ENCODE peak calls at places on chromosomes 3 and 15, in ten cellular contexts. S, N, H, L, R, M, K, C, O and J are unnamed samples.

GRCh38 chr3:129560269-129560787 is 17.4 kb downstream of the H1-8 start:
- DNase-seq in R (peak), S (peak), C (no peak), M (no peak), N (peak), L (no peak), H (no peak), O (peak), K (peak), J (no peak)

GRCh38 chr15:91271565-91272153 is 171.6 kb downstream of the SV2B start:
- DNase-seq in M (peak), R (peak), K (peak), O (peak), C (no peak), S (peak), N (peak), H (peak), L (peak), J (peak)

GRCh38 chr15:69685524-69686452 is 233.2 kb downstream of the RPLP1 start:
- DNase-seq in M (no peak), O (no peak), N (no peak), C (no peak), L (no peak), H (no peak), K (no peak), R (no peak), S (no peak), J (peak)

GRCh38 chr3:172194702-172195392 is 155.5 kb downstream of the FNDC3B start:
- DNase-seq in K (no peak), H (peak), C (no peak), R (no peak), L (no peak), M (peak), O (no peak), S (peak), N (no peak), J (no peak)

GRCh38 chr3:194053136-194053535 is 82.8 kb upstream of the HES1 start:
- DNase-seq in H (no peak), O (no peak), C (no peak), N (no peak), R (no peak), S (no peak), L (no peak), K (no peak), M (no peak), J (no peak)

GRCh38 chr15:49610166-49610918 is 10.3 kb downstream of the FAM227B start:
- DNase-seq in H (no peak), C (no peak), O (no peak), L (no peak), K (no peak), R (no peak), M (no peak), N (no peak), S (peak), J (no peak)

GRCh38 chr3:60017631-60018030 is 967.8 kb upstream of the CFAP20DC start:
- DNase-seq in R (peak), C (peak), K (no peak), M (no peak), L (peak), S (no peak), N (no peak), O (no peak), H (no peak), J (peak)

GRCh38 chr3:155232605-155233004 is 60.9 kb downstream of the STRIT1 start:
- DNase-seq in K (peak), O (peak), S (peak), L (no peak), H (peak), C (no peak), N (peak), M (peak), R (no peak), J (peak)

GRCh38 chr3:14289590-14290453 is 111.2 kb downstream of the LSM3 start:
- DNase-seq in N (peak), C (no peak), R (peak), M (peak), H (peak), L (no peak), O (peak), K (no peak), S (peak), J (peak)

GRCh38 chr3:51703026-51703775 is 3.7 kb upstream of the GRM2 start:
- DNase-seq in S (no peak), K (peak), H (no peak), C (no peak), N (no peak), M (no peak), R (no peak), O (no peak), L (no peak), J (no peak)

GRCh38 chr3:4392992-4393391 is 74.1 kb downstream of the SUMF1 start:
- DNase-seq in O (no peak), S (no peak), R (peak), C (no peak), L (no peak), N (no peak), M (no peak), H (no peak), K (no peak), J (no peak)

GRCh38 chr3:148861277-148861869 is 3.7 kb upstream of the CPA3 start:
- DNase-seq in C (no peak), R (peak), O (peak), M (no peak), K (no peak), N (no peak), H (peak), L (no peak), S (peak), J (peak)

GRCh38 chr3:120909602-120909878 is 1.5 kb downstream of the STXBP5L start:
- DNase-seq in O (no peak), K (no peak), M (no peak), C (no peak), H (no peak), R (no peak), S (no peak), L (no peak), N (no peak), J (no peak)

GRCh38 chr3:14490831-14491230 is 49.3 kb downstream of the GRIP2 start:
- DNase-seq in C (no peak), H (no peak), O (no peak), N (no peak), K (no peak), S (no peak), L (no peak), R (no peak), M (no peak), J (peak)

GRCh38 chr3:45079715-45080114 is 53.6 kb downstream of the CLEC3B start:
- DNase-seq in N (no peak), M (no peak), K (no peak), L (no peak), S (no peak), R (no peak), C (no peak), H (no peak), O (no peak), J (no peak)

GRCh38 chr15:71756574-71757352 is 53.6 kb upstream of the NR2E3 start:
- DNase-seq in S (no peak), R (no peak), O (no peak), L (no peak), H (no peak), K (no peak), N (no peak), C (no peak), M (no peak), J (no peak)

GRCh38 chr15:32877620-32878019 is 159.8 kb downstream of the GREM1 start:
- DNase-seq in R (no peak), L (no peak), N (no peak), C (no peak), M (no peak), O (no peak), K (no peak), H (no peak), S (peak), J (peak)

GRCh38 chr15:48845123-48845522 is 32.8 kb upstream of the EID1 start:
- DNase-seq in L (no peak), N (no peak), O (no peak), K (no peak), H (no peak), R (no peak), M (no peak), S (no peak), C (no peak), J (no peak)

GRCh38 chr3:150761831-150762661 is 923 bp downstream of the SIAH2 start:
- DNase-seq in M (peak), R (peak), C (peak), S (peak), H (peak), L (peak), K (peak), O (peak), N (peak), J (peak)

GRCh38 chr3:88986834-88987233 is 120.6 kb upstream of the EPHA3 start:
- DNase-seq in N (no peak), R (no peak), K (no peak), H (no peak), S (peak), C (no peak), O (peak), M (peak), L (no peak), J (peak)

GRCh38 chr3:20068512-20069177 is 28.4 kb downstream of the KAT2B start:
- DNase-seq in K (no peak), L (no peak), M (no peak), S (no peak), C (no peak), H (no peak), R (no peak), O (no peak), N (no peak), J (peak)

DNA sequence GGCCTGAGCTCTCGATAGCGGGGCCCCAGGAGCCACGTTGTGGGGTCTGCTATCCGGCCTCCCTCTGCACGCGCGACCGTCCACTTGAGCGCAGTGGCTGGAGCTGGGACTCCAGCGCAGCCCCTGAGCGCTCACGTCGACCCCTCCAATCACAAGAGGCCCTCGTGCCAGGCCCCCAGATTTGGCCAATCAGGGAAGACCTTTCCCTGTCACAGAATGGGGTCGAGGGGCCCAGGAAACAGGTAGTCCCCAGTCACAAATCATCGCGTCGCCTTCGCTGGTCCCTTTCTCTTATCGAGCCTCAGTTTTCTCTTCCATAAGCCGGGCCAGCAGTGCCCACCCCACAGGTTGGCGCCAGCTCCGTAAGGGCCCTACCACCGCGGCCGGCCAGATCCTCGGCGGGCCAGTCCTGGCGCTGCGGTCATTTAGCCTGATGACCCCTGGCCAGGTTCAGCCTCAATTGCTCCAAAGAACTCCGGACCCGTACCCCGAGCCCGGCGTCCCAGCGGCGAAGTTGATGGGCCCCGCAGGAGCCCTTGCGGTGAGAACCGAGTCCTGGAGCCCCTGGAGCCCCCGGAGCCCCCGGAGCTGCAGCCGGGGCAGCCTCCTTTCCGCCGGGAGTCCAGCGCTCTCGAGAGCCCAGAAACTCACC is 435 bp downstream of the ALDH1L1 start:
- DNase-seq in L (no peak), K (peak), N (peak), M (no peak), H (no peak), O (no peak), C (no peak), R (no peak), S (peak), J (peak)
- TF ChIP-seq CTCF in L (no peak), K (no peak), N (peak), M (no peak), H (no peak), O (no peak), C (no peak), R (no peak), S (no peak), J (no peak)

DNA sequence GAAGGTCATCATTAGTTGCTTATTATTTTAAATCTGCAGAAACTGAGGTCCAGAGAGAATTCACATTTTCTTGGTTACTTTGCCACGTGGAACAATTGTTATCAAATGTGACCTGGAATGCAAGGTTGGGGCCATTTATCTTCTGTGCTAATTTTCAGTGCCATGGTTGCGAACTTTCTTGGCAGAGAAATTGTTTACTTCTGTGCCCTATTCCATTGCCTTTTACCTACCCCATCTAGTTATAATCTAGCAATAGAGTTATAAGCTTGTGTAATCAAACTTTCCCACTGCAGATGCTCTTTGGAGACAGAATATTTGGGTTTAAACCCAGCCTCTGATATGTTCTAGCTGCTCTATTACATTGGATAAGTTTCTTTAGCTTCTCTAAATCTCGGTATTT is 242.9 kb downstream of the LPP start:
- DNase-seq in C (no peak), K (no peak), L (no peak), R (no peak), N (no peak), M (no peak), O (no peak), H (no peak), S (no peak), J (no peak)
- H3K4me3 ChIP-seq in C (no peak), K (peak), L (no peak), R (no peak), N (peak), M (no peak), O (no peak), H (no peak), S (no peak), J (no peak)

DNA sequence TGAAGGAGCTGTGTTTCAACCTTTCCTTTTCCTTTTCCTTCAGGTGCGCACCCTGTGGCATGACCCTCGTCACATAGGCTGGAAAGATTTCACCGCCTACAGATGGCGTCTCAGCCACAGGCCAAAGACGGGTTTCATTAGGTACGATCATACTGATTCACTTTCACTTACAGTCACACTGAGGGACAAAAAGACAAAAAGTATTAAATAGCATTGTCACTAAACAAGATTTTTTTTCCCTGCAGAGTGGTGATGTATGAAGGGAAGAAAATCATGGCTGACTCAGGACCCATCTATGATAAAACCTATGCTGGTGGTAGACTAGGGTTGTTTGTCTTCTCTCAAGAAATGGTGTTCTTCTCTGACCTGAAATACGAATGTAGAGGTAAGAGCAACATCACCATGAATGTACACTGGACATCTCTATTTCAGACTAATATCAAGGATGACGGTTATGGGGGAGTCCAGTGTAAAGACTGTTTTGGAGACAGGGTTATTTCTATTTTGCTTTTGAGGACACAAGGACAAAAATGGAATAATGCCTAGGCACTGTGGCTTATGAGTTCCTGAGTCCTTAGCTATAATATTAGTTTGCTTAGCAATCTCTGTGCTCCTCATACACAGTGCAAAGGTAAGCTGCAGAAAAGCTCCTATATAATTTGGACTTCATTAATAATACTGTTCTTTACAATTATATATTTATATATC is 13.3 kb downstream of the THBS1 start:
- DNase-seq in M (no peak), S (peak), H (no peak), R (no peak), K (no peak), C (no peak), O (peak), L (no peak), N (no peak), J (no peak)
- TF ChIP-seq CTCF in M (no peak), S (no peak), H (no peak), R (no peak), K (no peak), C (peak), O (no peak), L (no peak), N (no peak), J (no peak)

DNA sequence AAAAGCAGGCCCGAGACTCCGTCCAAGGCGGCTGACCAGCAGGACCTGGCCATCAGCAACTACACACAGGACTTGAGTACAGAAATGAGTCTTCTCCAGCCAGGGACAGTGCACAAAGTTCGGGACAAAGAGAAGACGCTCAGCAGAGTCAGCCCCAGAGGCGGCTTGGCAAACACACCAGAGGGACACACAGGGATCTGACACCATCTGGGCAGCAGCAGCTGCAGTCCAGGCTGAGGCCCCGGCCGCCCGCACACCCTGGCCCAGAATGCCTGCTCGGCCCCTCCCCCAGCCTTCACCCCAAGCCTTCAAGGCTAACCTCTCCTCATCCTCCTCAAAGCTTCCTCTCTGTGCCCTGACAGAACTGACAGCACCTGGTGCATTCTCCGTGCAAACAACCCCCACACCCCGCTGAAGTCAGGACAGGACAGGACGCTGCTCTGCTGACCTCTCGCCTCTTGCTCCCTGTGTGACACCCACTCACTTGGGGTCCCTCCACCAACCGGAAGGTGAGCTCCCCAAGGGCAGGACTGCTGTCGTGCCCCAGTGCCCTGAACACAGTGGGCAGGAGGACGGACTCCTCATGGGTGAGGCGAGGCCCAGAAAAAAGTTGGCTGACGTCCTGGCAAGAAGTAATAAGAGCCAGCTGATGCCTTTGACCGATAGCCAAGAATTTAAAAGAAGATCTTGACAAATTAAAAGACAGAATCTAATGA is 61.0 kb downstream of the XXYLT1 start:
- DNase-seq in C (no peak), S (peak), H (no peak), R (no peak), M (no peak), N (peak), L (no peak), K (peak), O (peak), J (no peak)
- H3K4me3 ChIP-seq in C (no peak), S (peak), H (no peak), R (no peak), M (no peak), N (peak), L (no peak), K (peak), O (peak), J (no peak)

DNA sequence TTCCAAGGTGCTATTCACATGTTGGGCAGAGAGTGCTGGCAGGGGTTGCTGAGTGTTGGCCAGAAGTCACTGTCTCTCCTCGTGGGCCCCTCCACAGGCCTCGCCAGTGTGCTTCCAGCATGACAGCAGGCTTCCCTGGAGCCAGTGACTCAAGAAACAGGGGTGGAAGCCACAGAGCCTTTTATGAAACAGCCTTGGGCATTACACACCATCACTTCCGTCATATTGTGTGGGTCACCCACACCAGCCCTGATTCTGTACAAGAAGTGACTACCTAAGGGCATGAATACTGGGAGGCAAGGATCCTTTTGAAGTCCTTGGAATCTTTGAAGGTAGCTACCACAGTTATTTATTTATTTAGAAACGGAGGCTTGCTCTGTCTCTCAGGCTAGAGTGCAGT is 177.6 kb upstream of the UBE3A start:
- DNase-seq in M (no peak), H (no peak), K (no peak), S (no peak), L (no peak), N (no peak), C (no peak), O (no peak), R (no peak), J (no peak)
- TF ChIP-seq CTCF in M (no peak), H (no peak), K (no peak), S (no peak), L (no peak), N (no peak), C (no peak), O (no peak), R (no peak), J (no peak)

GRCh38 chr15:84001655-84002054 is 233.9 kb upstream of the GOLGA6L4 start:
- DNase-seq in O (no peak), H (no peak), M (no peak), K (no peak), N (no peak), R (no peak), L (no peak), S (no peak), C (no peak), J (no peak)

GRCh38 chr15:83993591-83993990 is 242.0 kb upstream of the GOLGA6L4 start:
- DNase-seq in K (no peak), L (no peak), N (no peak), R (no peak), C (no peak), H (no peak), S (peak), M (no peak), O (no peak), J (no peak)

GRCh38 chr15:83999396-84000120 is 236.0 kb upstream of the GOLGA6L4 start:
- DNase-seq in C (no peak), O (no peak), R (no peak), S (no peak), M (no peak), N (no peak), K (no peak), H (no peak), L (no peak), J (no peak)

GRCh38 chr15:84001037-84001436 is 234.5 kb upstream of the GOLGA6L4 start:
- DNase-seq in S (no peak), L (no peak), H (no peak), K (no peak), N (no peak), R (no peak), M (no peak), O (no peak), C (no peak), J (peak)

DNA sequence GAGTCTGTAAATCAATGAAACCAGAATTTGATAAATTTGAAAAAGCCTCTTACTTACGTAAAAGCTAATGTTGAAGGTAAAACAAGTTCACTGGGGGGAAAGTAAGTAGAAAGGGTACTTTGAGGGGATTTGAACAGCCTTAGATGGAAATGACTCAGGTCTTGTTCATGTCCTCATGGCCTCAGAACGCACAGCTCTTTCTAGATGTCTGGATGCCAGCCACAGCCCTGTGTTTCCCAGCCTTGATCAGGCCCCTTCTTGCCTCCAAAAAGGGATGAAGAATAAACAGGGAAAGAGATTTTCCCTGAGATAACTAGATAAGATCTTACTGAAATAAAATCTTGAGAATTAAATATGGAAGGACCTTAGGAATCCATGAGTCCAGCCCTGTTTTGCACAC is 237.1 kb upstream of the GOLGA6L4 start:
- DNase-seq in N (no peak), O (no peak), H (no peak), R (no peak), M (no peak), C (no peak), L (no peak), S (no peak), K (no peak), J (no peak)
- H3K4me3 ChIP-seq in N (no peak), O (no peak), H (no peak), R (no peak), M (no peak), C (no peak), L (no peak), S (no peak), K (no peak), J (no peak)

GRCh38 chr3:158749526-158749925 is 17.3 kb upstream of the RARRES1 start:
- DNase-seq in L (no peak), R (no peak), N (no peak), C (no peak), M (no peak), O (no peak), S (no peak), H (no peak), K (no peak), J (no peak)
- TF ChIP-seq CTCF in L (no peak), R (no peak), N (no peak), C (no peak), M (no peak), O (no peak), S (no peak), H (no peak), K (no peak), J (no peak)